ENCODE peak calls at places on chromosome 11, in ten cellular contexts. W is neural progenitor cell, L is OCI-LY7, V is WERI-Rb-1, G is GM13976, A is astrocyte of the cerebellum, I is heart right ventricle, U is mucosa of descending colon, D is MM.1S, O is H9. K is an unnamed sample.

GRCh38 chr11:77278595-77279506 is 22.6 kb downstream of the GDPD4 start:
- DNase-seq in D (no peak), O (no peak), I (no peak), V (no peak), A (no peak), U (no peak), L (no peak), W (no peak), G (no peak), K (peak; percentile 4)

GRCh38 chr11:75032550-75032935 is 43.8 kb downstream of the NEU3 start:
- DNase-seq in D (no peak), L (no peak), I (no peak), A (no peak), G (no peak), U (no peak), W (no peak), V (no peak), O (no peak), K (no peak)

GRCh38 chr11:84871116-84871515 is 756.0 kb downstream of the DLG2 start:
- DNase-seq in D (no peak), I (no peak), G (no peak), V (no peak), O (no peak), U (no peak), W (no peak), L (no peak), A (no peak), K (no peak)

GRCh38 chr11:129259950-129260349 is 67.8 kb upstream of the ARHGAP32 start:
- DNase-seq in A (no peak), V (no peak), U (no peak), D (no peak), L (no peak), W (peak; percentile 61), I (no peak), O (no peak), G (no peak), K (no peak)

GRCh38 chr11:78417175-78417887 is at the start of gene GAB2:
- DNase-seq in I (no peak), G (no peak), U (peak; percentile 79), D (peak; percentile 31), A (no peak), W (no peak), L (no peak), O (peak; percentile 64), V (peak; percentile 25), K (peak; percentile 20)

GRCh38 chr11:130315354-130315970 is 745 bp upstream of the ZBTB44 start:
- DNase-seq in U (peak; percentile 80), D (peak; percentile 81), W (peak; percentile 34), I (peak; percentile 13), L (peak; percentile 67), G (peak; percentile 76), V (no peak), A (no peak), O (peak; percentile 77), K (peak; percentile 31)

GRCh38 chr11:8209208-8209807 is 40.5 kb upstream of the RIC3 start:
- DNase-seq in I (no peak), G (no peak), L (no peak), D (no peak), V (no peak), U (no peak), W (no peak), O (peak; percentile 67), A (no peak), K (no peak)

GRCh38 chr11:94650756-94651155 is 83.6 kb downstream of the PIWIL4 start:
- DNase-seq in O (no peak), U (peak; percentile 55), G (no peak), A (no peak), W (no peak), D (no peak), L (no peak), V (no peak), I (peak; percentile 70), K (no peak)

GRCh38 chr11:10696797-10697620 is 3.5 kb upstream of the IRAG1 start:
- DNase-seq in W (no peak), G (no peak), A (no peak), I (peak; percentile 46), L (no peak), O (no peak), V (no peak), D (no peak), U (no peak), K (no peak)

GRCh38 chr11:64122411-64123101 is 43.4 kb downstream of the MACROD1 start:
- DNase-seq in U (no peak), W (peak; percentile 39), A (no peak), D (no peak), V (no peak), I (no peak), L (no peak), G (no peak), O (no peak), K (no peak)

GRCh38 chr11:16776716-16777115 is 38.3 kb downstream of the C11orf58 start:
- DNase-seq in V (no peak), I (no peak), L (no peak), W (no peak), U (no peak), O (no peak), D (no peak), G (no peak), A (peak; percentile 98), K (no peak)

GRCh38 chr11:70038034-70038834 is 39.9 kb upstream of the ANO1 start:
- DNase-seq in U (no peak), A (no peak), G (no peak), D (no peak), V (no peak), O (peak; percentile 13), W (no peak), L (no peak), I (no peak), K (no peak)

GRCh38 chr11:65444314-65445051 is 21.9 kb downstream of the NEAT1 start:
- DNase-seq in I (no peak), D (no peak), U (no peak), O (no peak), A (no peak), G (no peak), V (no peak), L (no peak), W (no peak), K (no peak)

DNA sequence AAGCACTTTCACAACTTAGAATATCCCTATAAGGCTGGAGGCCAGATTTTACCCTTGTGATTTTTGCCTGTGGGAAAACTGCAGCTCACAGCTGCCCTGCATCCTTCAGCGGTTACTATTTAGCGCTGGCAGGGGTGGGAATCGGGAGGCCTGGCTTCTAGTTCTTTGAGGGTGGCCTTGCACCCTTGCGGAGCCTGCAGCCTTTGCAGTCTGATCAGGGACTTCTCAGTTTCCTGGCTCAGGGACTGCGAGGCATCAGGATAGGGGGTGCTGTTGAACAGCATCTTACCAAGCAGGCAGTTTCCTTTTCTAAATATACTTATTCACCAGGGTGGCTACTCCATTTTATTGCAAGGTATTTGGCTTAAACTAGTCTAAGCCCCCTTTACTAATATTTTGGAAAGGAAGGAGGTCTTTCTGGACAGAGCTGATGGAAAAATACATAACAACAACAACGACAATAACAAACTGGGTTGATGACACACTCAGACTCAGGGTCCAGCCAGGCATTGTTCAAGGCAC is 2.9 kb upstream of the APOA1 start:
- DNase-seq in I (no peak), O (peak; percentile 50), U (no peak), G (no peak), D (no peak), W (peak; percentile 41), V (no peak), A (no peak), L (peak; percentile 25), K (no peak)
- TF ChIP-seq CTCF in I (no peak), O (peak; percentile 45), U (no peak), G (no peak), D (peak; percentile 18), W (peak; percentile 36), V (peak; percentile 34), A (peak; percentile 23), L (peak; percentile 61), K (no peak)

DNA sequence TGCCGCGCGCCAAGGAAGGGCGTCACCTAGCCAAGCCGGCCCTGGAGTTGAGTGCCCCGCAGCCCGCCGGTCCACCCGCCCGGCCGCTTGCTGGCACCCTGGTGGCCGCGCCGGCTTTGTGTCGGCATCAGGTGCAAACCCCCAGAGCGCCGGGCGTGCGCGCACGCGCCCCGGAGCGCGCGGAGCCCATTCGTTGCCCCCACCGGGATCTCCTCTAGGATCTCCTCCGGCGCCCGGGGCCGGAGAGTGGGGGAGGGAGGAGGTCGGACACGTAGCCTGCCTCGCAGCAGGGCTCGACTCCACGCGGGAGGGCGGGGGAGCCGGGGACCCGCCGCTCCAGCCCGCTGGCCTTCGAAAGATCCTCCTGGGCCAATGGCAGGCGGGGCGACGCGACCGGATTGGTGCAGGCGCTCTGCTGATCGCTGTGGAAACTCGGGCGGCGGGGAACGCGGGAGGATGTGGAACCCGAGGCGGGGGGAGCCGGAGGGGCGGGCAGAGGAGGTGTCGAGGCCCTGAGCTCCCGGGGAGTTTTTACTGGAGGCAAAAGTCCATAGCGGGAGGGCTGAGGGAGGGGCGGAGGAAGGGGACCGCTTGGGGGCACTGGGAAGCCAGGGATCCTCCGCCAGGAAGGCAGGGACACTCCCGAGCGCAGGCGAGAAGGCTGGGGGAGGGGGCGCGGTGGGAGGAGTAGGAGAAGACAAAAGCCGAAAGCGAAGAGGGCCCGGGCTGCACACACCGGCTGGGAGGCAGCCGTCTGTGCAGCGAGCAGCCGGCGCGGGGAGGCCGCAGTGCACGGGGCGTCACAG is at the start of gene FADS2:
- DNase-seq in V (peak; percentile 99), A (peak; percentile 57), I (peak; percentile 94), O (peak; percentile 95), U (peak; percentile 87), W (peak; percentile 94), D (no peak), L (no peak), G (peak; percentile 94), K (peak; percentile 93)
- TF ChIP-seq CTCF in V (peak; percentile 20), A (no peak), I (no peak), O (peak; percentile 17), U (no peak), W (no peak), D (no peak), L (no peak), G (no peak), K (peak; percentile 8)

GRCh38 chr11:12162652-12163051 is 52.3 kb downstream of the MICAL2 start:
- DNase-seq in W (no peak), A (no peak), O (no peak), D (no peak), L (no peak), U (no peak), G (no peak), I (no peak), V (no peak), K (no peak)
- TF ChIP-seq CTCF in W (no peak), A (no peak), O (no peak), D (no peak), L (no peak), U (no peak), G (peak; percentile 14), I (no peak), V (no peak), K (no peak)

DNA sequence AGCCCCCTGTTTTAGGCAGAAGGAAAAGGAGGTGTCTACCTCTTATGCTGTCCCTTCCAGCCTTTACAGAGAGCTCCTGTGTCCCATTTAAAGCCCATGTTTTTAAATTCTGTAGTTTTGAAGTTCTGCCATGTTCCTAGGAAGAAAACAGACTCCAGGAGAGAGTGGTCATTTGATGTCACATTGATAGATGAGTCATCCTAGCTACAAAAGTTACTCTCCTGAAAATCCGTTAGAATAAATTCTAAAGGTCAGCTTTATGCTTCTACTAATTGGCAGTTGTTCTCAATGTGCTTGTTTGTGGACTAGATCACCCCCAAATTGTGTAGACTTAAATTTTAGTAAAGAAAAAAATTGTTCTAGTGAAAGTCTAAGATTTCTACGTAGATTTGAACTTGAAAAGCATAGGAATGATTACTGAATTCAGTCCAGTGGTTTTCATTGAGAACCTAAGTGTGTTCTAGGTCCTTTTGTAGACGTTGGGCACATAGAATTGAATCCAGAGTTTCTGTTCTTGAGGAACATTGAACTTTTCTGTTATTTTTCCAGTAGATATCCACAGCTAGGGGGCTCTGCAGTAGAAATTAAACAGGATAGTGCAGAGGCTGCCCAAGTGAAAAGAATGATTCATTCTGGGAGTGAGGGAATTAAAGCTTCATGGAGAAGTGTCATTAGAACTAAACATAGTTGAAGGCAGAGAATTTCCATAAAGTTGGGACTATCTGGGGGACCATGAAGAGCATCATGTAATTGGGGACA is 140.6 kb upstream of the RASSF10 start:
- DNase-seq in O (no peak), V (no peak), G (no peak), U (no peak), A (no peak), D (no peak), L (no peak), I (no peak), W (no peak), K (no peak)
- TF ChIP-seq CTCF in O (peak; percentile 51), V (no peak), G (no peak), U (no peak), A (peak; percentile 32), D (peak; percentile 7), L (peak; percentile 45), I (no peak), W (peak; percentile 33), K (no peak)